ENCODE peak calls at places on chromosomes 3 and 15, in four cellular contexts. S is uterus, R is LoVo, A is hippocampal formation. T is an unnamed sample.

GRCh38 chr15:28919201-28919627 is 33.4 kb downstream of the APBA2 start:
- DNase-seq in S (no peak), R (peak), A (no peak), T (peak)

GRCh38 chr3:134372405-134373277 is 1.6 kb downstream of the AMOTL2 start:
- DNase-seq in S (no peak), A (no peak), R (no peak), T (no peak)

GRCh38 chr3:41419809-41420208 is 220.5 kb downstream of the CTNNB1 start:
- DNase-seq in A (no peak), R (no peak), S (no peak), T (no peak)

GRCh38 chr3:172094621-172095557 is 55.5 kb downstream of the FNDC3B start:
- DNase-seq in A (no peak), R (no peak), S (no peak), T (peak)

GRCh38 chr3:112499328-112499727 is at the start of gene BTLA:
- DNase-seq in R (no peak), S (no peak), A (no peak), T (no peak)

GRCh38 chr3:29153811-29154210 is 127.1 kb upstream of the RBMS3 start:
- DNase-seq in S (no peak), A (no peak), R (no peak), T (peak)

GRCh38 chr3:102090646-102091045 is 241.3 kb downstream of the NFKBIZ start:
- DNase-seq in S (no peak), A (no peak), R (no peak), T (no peak)

GRCh38 chr15:45134682-45135604 is 5.1 kb downstream of the DUOX1 start:
- DNase-seq in S (no peak), R (no peak), A (no peak), T (no peak)

GRCh38 chr3:166071-166470 is 30.5 kb upstream of the CHL1 start:
- DNase-seq in A (no peak), S (no peak), R (no peak), T (no peak)

GRCh38 chr3:188037965-188038581 is 115.9 kb upstream of the LPP start:
- DNase-seq in S (no peak), A (no peak), R (peak), T (no peak)

GRCh38 chr3:30933478-30934207 is 39.2 kb upstream of the GADL1 start:
- DNase-seq in A (no peak), R (no peak), S (no peak), T (no peak)

GRCh38 chr3:116453676-116454346 is 8.5 kb upstream of the LSAMP start:
- DNase-seq in S (no peak), A (no peak), R (no peak), T (no peak)

GRCh38 chr3:157626817-157627216 is 123.6 kb upstream of the VEPH1 start:
- DNase-seq in R (no peak), A (no peak), S (no peak), T (no peak)

GRCh38 chr3:113802795-113803455 is 35.7 kb upstream of the GRAMD1C start:
- DNase-seq in A (no peak), R (no peak), S (no peak), T (no peak)

GRCh38 chr15:36959746-36960145 is 140.6 kb downstream of the MEIS2 start:
- DNase-seq in S (no peak), R (no peak), A (no peak), T (no peak)

GRCh38 chr3:170320471-170321121 is 36.9 kb upstream of the SKIL start:
- DNase-seq in R (no peak), A (no peak), S (no peak), T (no peak)

GRCh38 chr3:13461169-13462124 is 18.7 kb upstream of the HDAC11 start:
- DNase-seq in S (no peak), R (peak), A (no peak), T (peak)

GRCh38 chr15:56929389-56929788 is 10.9 kb downstream of the TCF12 start:
- DNase-seq in A (no peak), S (no peak), R (peak), T (no peak)

GRCh38 chr15:74173545-74174215 is at the start of gene ISLR:
- DNase-seq in A (no peak), S (peak), R (no peak), T (no peak)

GRCh38 chr3:9390265-9390888 is 7.0 kb upstream of the SETD5 start:
- DNase-seq in R (no peak), A (no peak), S (no peak), T (no peak)

GRCh38 chr15:45276851-45277250 is 24.8 kb downstream of the SLC28A2 start:
- DNase-seq in R (peak), A (no peak), S (no peak), T (no peak)

GRCh38 chr3:167940241-167940640 is 155.5 kb downstream of the GOLIM4 start:
- DNase-seq in A (no peak), R (no peak), S (no peak), T (no peak)

GRCh38 chr3:57816471-57817105 is 60.5 kb downstream of the SLMAP start:
- DNase-seq in A (no peak), R (no peak), S (no peak), T (no peak)

GRCh38 chr3:143040264-143040879 is 39.0 kb downstream of the U2SURP start:
- DNase-seq in R (no peak), S (no peak), A (no peak), T (no peak)

GRCh38 chr3:28109829-28110228 is 131.6 kb upstream of the CMC1 start:
- DNase-seq in A (no peak), S (no peak), R (peak), T (no peak)

GRCh38 chr15:57505056-57505713 is 86.5 kb upstream of the MYZAP start:
- DNase-seq in A (no peak), R (no peak), S (no peak), T (no peak)

GRCh38 chr15:99106417-99107220 is 1.7 kb downstream of the SYNM start:
- DNase-seq in S (no peak), A (no peak), R (no peak), T (no peak)

GRCh38 chr3:126527455-126528211 is 3.7 kb downstream of the CHST13 start:
- DNase-seq in A (no peak), R (no peak), S (no peak), T (no peak)

GRCh38 chr3:142852009-142852408 is 36.9 kb downstream of the PCOLCE2 start:
- DNase-seq in R (no peak), S (no peak), A (no peak), T (no peak)

GRCh38 chr3:45682786-45683185 is 6.4 kb upstream of the SACM1L start:
- DNase-seq in A (no peak), S (no peak), R (no peak), T (no peak)

GRCh38 chr3:10762611-10763247 is 53.3 kb upstream of the SLC6A11 start:
- DNase-seq in A (no peak), R (no peak), S (no peak), T (no peak)

GRCh38 chr3:153513236-153513635 is 351.2 kb downstream of the RAP2B start:
- DNase-seq in S (no peak), R (peak), A (no peak), T (no peak)

GRCh38 chr3:52175416-52176187 is 21.4 kb upstream of the POC1A start:
- DNase-seq in R (no peak), S (no peak), A (no peak), T (no peak)

GRCh38 chr15:55003900-55004879 is 192.6 kb downstream of the RSL24D1 start:
- DNase-seq in S (no peak), R (no peak), A (peak), T (no peak)

GRCh38 chr15:68258684-68259083 is 18.9 kb upstream of the FEM1B start:
- DNase-seq in R (no peak), A (no peak), S (peak), T (peak)